ENCODE peak calls at places on chromosomes 6 and 20, in five cellular contexts. O, V, A, G and W are unnamed samples.

GRCh38 chr20:60052322-60052721 is 94.1 kb downstream of the CDH26 start:
- DNase-seq in O (no peak), V (no peak), G (no peak), A (no peak), W (no peak)

GRCh38 chr6:154370545-154370944 is 13.9 kb upstream of the IPCEF1 start:
- DNase-seq in O (peak; percentile 38), V (no peak), A (peak; percentile 39), G (peak; percentile 34), W (no peak)

GRCh38 chr6:155314773-155315515 is 660 bp upstream of the TFB1M start:
- DNase-seq in A (peak; percentile 95), O (peak; percentile 50), G (peak; percentile 96), V (peak; percentile 67), W (peak; percentile 64)

GRCh38 chr20:61948586-61949362 is 116.9 kb downstream of the TAF4 start:
- DNase-seq in V (no peak), A (no peak), G (no peak), O (no peak), W (peak; percentile 8)

GRCh38 chr20:35539756-35540212 is 2.1 kb upstream of the ERGIC3 start:
- DNase-seq in G (peak; percentile 99), A (peak; percentile 26), O (peak; percentile 69), V (peak; percentile 75), W (no peak)

GRCh38 chr6:34158876-34159275 is 13.0 kb upstream of the GRM4 start:
- DNase-seq in G (no peak), V (no peak), O (no peak), A (no peak), W (no peak)

GRCh38 chr6:47093169-47093568 is 51.0 kb upstream of the ADGRF1 start:
- DNase-seq in O (no peak), V (no peak), A (no peak), G (no peak), W (no peak)

GRCh38 chr6:44925100-44925739 is 402.9 kb upstream of the RUNX2 start:
- DNase-seq in G (peak; percentile 49), A (peak; percentile 36), V (peak; percentile 2), O (peak; percentile 39), W (no peak)

GRCh38 chr20:2507875-2508630 is 662 bp downstream of the ZNF343 start:
- DNase-seq in V (no peak), A (peak; percentile 16), O (no peak), G (peak; percentile 39), W (peak; percentile 32)

GRCh38 chr6:16721977-16722376 is 39.3 kb downstream of the ATXN1 start:
- DNase-seq in V (no peak), A (no peak), O (no peak), G (no peak), W (no peak)

GRCh38 chr6:168016756-168017525 is 19.5 kb downstream of the KIF25 start:
- DNase-seq in G (no peak), O (no peak), V (no peak), A (peak; percentile 15), W (no peak)

GRCh38 chr6:45426251-45426650 is 48.5 kb upstream of the SUPT3H start:
- DNase-seq in A (no peak), O (no peak), G (no peak), V (no peak), W (no peak)

GRCh38 chr6:126820617-126821016 is 297.9 kb upstream of the RSPO3 start:
- DNase-seq in G (no peak), O (no peak), V (no peak), A (no peak), W (no peak)

GRCh38 chr20:63782051-63782471 is 42.5 kb downstream of the SLC2A4RG start:
- DNase-seq in O (no peak), A (no peak), G (peak; percentile 30), V (peak; percentile 65), W (no peak)

GRCh38 chr6:20833881-20834515 is 299.7 kb downstream of the CDKAL1 start:
- DNase-seq in A (peak; percentile 26), G (no peak), O (no peak), V (no peak), W (no peak)

GRCh38 chr20:33791959-33792597 is 19.1 kb upstream of the CHMP4B start:
- DNase-seq in G (peak; percentile 59), A (peak; percentile 60), O (peak; percentile 75), V (peak; percentile 67), W (peak; percentile 59)

GRCh38 chr6:149513915-149514314 is 29.1 kb upstream of the ZC3H12D start:
- DNase-seq in V (no peak), O (no peak), A (no peak), G (no peak), W (no peak)

GRCh38 chr20:33667245-33668086 is 723 bp downstream of the ACTL10 start:
- DNase-seq in V (peak; percentile 68), O (peak; percentile 56), G (peak; percentile 68), A (peak; percentile 77), W (peak; percentile 88)

GRCh38 chr6:28282923-28283322 is 1.6 kb downstream of the PGBD1 start:
- DNase-seq in G (peak; percentile 4), V (no peak), A (no peak), O (no peak), W (no peak)

GRCh38 chr6:31452859-31453258 is 45.1 kb upstream of the MICB start:
- DNase-seq in O (no peak), A (no peak), G (no peak), V (no peak), W (no peak)

GRCh38 chr6:36912583-36912982 is 26.8 kb downstream of the C6orf89 start:
- DNase-seq in A (peak; percentile 95), V (no peak), O (peak; percentile 70), G (no peak), W (no peak)